ENCODE peak calls at places on chromosomes 7 and 10, in eight cellular contexts. One of them, this sample, is unnamed.
A peak's percentile ranks its signal among the peaks of the same experiment; 100 is the strongest.

GRCh38 chr7:33636359-33636758 is 269.0 kb upstream of the BMPER start:
- DNase-seq in putamen: no peak
- DNase-seq in dorsolateral prefrontal cortex: no peak
- DNase-seq in mesendoderm: no peak
- DNase-seq in neural crest cell: no peak
- DNase-seq in Calu3: no peak
- DNase-seq in esophagus squamous epithelium: no peak
- DNase-seq in AG04449: no peak
- DNase-seq in this sample: no peak

GRCh38 chr7:17971392-17971791 is 31.1 kb upstream of the SNX13 start:
- DNase-seq in putamen: no peak
- DNase-seq in dorsolateral prefrontal cortex: no peak
- DNase-seq in mesendoderm: no peak
- DNase-seq in neural crest cell: no peak
- DNase-seq in Calu3: no peak
- DNase-seq in esophagus squamous epithelium: no peak
- DNase-seq in AG04449: no peak
- DNase-seq in this sample: no peak

GRCh38 chr7:23468721-23469149 is 1.6 kb downstream of the IGF2BP3 start:
- DNase-seq in putamen: no peak
- DNase-seq in dorsolateral prefrontal cortex: no peak
- DNase-seq in mesendoderm: peak; percentile 55
- DNase-seq in neural crest cell: peak; percentile 13
- DNase-seq in Calu3: peak; percentile 42
- DNase-seq in esophagus squamous epithelium: no peak
- DNase-seq in AG04449: no peak
- DNase-seq in this sample: no peak

GRCh38 chr7:108503112-108504026 is 22.6 kb downstream of the PNPLA8 start:
- DNase-seq in putamen: no peak
- DNase-seq in dorsolateral prefrontal cortex: no peak
- DNase-seq in mesendoderm: no peak
- DNase-seq in neural crest cell: no peak
- DNase-seq in Calu3: no peak
- DNase-seq in esophagus squamous epithelium: no peak
- DNase-seq in AG04449: no peak
- DNase-seq in this sample: no peak

GRCh38 chr10:103889121-103889720 is 28.8 kb downstream of the STN1 start:
- DNase-seq in putamen: no peak
- DNase-seq in dorsolateral prefrontal cortex: no peak
- DNase-seq in mesendoderm: no peak
- DNase-seq in neural crest cell: no peak
- DNase-seq in Calu3: no peak
- DNase-seq in esophagus squamous epithelium: no peak
- DNase-seq in AG04449: no peak
- DNase-seq in this sample: no peak

GRCh38 chr10:105950410-105950809 is 1214.1 kb downstream of the SORCS1 start:
- DNase-seq in putamen: peak; percentile 65
- DNase-seq in dorsolateral prefrontal cortex: peak; percentile 56
- DNase-seq in mesendoderm: peak; percentile 75
- DNase-seq in neural crest cell: peak; percentile 53
- DNase-seq in Calu3: peak; percentile 27
- DNase-seq in esophagus squamous epithelium: no peak
- DNase-seq in AG04449: no peak
- DNase-seq in this sample: no peak

GRCh38 chr10:14648042-14648765 is 126.5 kb downstream of the FAM107B start:
- DNase-seq in putamen: peak; percentile 70
- DNase-seq in dorsolateral prefrontal cortex: peak; percentile 46
- DNase-seq in mesendoderm: peak; percentile 93
- DNase-seq in neural crest cell: peak; percentile 45
- DNase-seq in Calu3: peak; percentile 32
- DNase-seq in esophagus squamous epithelium: peak; percentile 9
- DNase-seq in AG04449: peak; percentile 4
- DNase-seq in this sample: peak; percentile 66

GRCh38 chr10:58735087-58735486 is 222.4 kb downstream of the BICC1 start:
- DNase-seq in putamen: no peak
- DNase-seq in dorsolateral prefrontal cortex: no peak
- DNase-seq in mesendoderm: no peak
- DNase-seq in neural crest cell: no peak
- DNase-seq in Calu3: no peak
- DNase-seq in esophagus squamous epithelium: no peak
- DNase-seq in AG04449: no peak
- DNase-seq in this sample: no peak

GRCh38 chr10:64173826-64174225 is 652.6 kb downstream of the REEP3 start:
- DNase-seq in putamen: no peak
- DNase-seq in dorsolateral prefrontal cortex: no peak
- DNase-seq in mesendoderm: no peak
- DNase-seq in neural crest cell: no peak
- DNase-seq in Calu3: no peak
- DNase-seq in esophagus squamous epithelium: no peak
- DNase-seq in AG04449: no peak
- DNase-seq in this sample: no peak

GRCh38 chr7:91263359-91264082 is 712 bp upstream of the FZD1 start:
- DNase-seq in putamen: peak; percentile 39
- DNase-seq in dorsolateral prefrontal cortex: no peak
- DNase-seq in mesendoderm: no peak
- DNase-seq in neural crest cell: peak; percentile 24
- DNase-seq in Calu3: peak; percentile 15
- DNase-seq in esophagus squamous epithelium: no peak
- DNase-seq in AG04449: no peak
- DNase-seq in this sample: no peak

GRCh38 chr7:141251180-141251579 is 177.3 kb downstream of the TMEM178B start:
- DNase-seq in putamen: no peak
- DNase-seq in dorsolateral prefrontal cortex: no peak
- DNase-seq in mesendoderm: no peak
- DNase-seq in neural crest cell: no peak
- DNase-seq in Calu3: no peak
- DNase-seq in esophagus squamous epithelium: no peak
- DNase-seq in AG04449: no peak
- DNase-seq in this sample: no peak

GRCh38 chr7:33248663-33249062 is 119.3 kb downstream of the BBS9 start:
- DNase-seq in putamen: no peak
- DNase-seq in dorsolateral prefrontal cortex: no peak
- DNase-seq in mesendoderm: no peak
- DNase-seq in neural crest cell: no peak
- DNase-seq in Calu3: no peak
- DNase-seq in esophagus squamous epithelium: no peak
- DNase-seq in AG04449: no peak
- DNase-seq in this sample: no peak

GRCh38 chr10:5283305-5284158 is 81.2 kb upstream of the UCN3 start:
- DNase-seq in putamen: no peak
- DNase-seq in dorsolateral prefrontal cortex: no peak
- DNase-seq in mesendoderm: peak; percentile 88
- DNase-seq in neural crest cell: peak; percentile 23
- DNase-seq in Calu3: peak; percentile 83
- DNase-seq in esophagus squamous epithelium: no peak
- DNase-seq in AG04449: no peak
- DNase-seq in this sample: peak; percentile 22

GRCh38 chr7:107530749-107531148 is 33.0 kb downstream of the COG5 start:
- DNase-seq in putamen: no peak
- DNase-seq in dorsolateral prefrontal cortex: no peak
- DNase-seq in mesendoderm: no peak
- DNase-seq in neural crest cell: no peak
- DNase-seq in Calu3: no peak
- DNase-seq in esophagus squamous epithelium: no peak
- DNase-seq in AG04449: no peak
- DNase-seq in this sample: no peak

GRCh38 chr10:83075395-83076072 is 1063.8 kb upstream of the GHITM start:
- DNase-seq in putamen: no peak
- DNase-seq in dorsolateral prefrontal cortex: no peak
- DNase-seq in mesendoderm: no peak
- DNase-seq in neural crest cell: no peak
- DNase-seq in Calu3: no peak
- DNase-seq in esophagus squamous epithelium: no peak
- DNase-seq in AG04449: no peak
- DNase-seq in this sample: no peak

GRCh38 chr7:12013983-12014382 is 182.0 kb upstream of the THSD7A start:
- DNase-seq in putamen: no peak
- DNase-seq in dorsolateral prefrontal cortex: no peak
- DNase-seq in mesendoderm: no peak
- DNase-seq in neural crest cell: no peak
- DNase-seq in Calu3: no peak
- DNase-seq in esophagus squamous epithelium: no peak
- DNase-seq in AG04449: no peak
- DNase-seq in this sample: no peak

GRCh38 chr10:99394761-99395386 is 35.5 kb downstream of the GOT1 start:
- DNase-seq in putamen: no peak
- DNase-seq in dorsolateral prefrontal cortex: no peak
- DNase-seq in mesendoderm: peak; percentile 25
- DNase-seq in neural crest cell: no peak
- DNase-seq in Calu3: no peak
- DNase-seq in esophagus squamous epithelium: no peak
- DNase-seq in AG04449: no peak
- DNase-seq in this sample: no peak

GRCh38 chr10:130747359-130747758 is 564.2 kb downstream of the TCERG1L start:
- DNase-seq in putamen: no peak
- DNase-seq in dorsolateral prefrontal cortex: peak; percentile 11
- DNase-seq in mesendoderm: no peak
- DNase-seq in neural crest cell: no peak
- DNase-seq in Calu3: no peak
- DNase-seq in esophagus squamous epithelium: no peak
- DNase-seq in AG04449: no peak
- DNase-seq in this sample: no peak

GRCh38 chr7:46178685-46179084 is 257.6 kb upstream of the IGFBP3 start:
- DNase-seq in putamen: no peak
- DNase-seq in dorsolateral prefrontal cortex: no peak
- DNase-seq in mesendoderm: peak; percentile 14
- DNase-seq in neural crest cell: no peak
- DNase-seq in Calu3: no peak
- DNase-seq in esophagus squamous epithelium: no peak
- DNase-seq in AG04449: no peak
- DNase-seq in this sample: no peak